ENCODE peak calls at places on chromosomes 1 and 21, in five cellular contexts. O, Z, P, W and Q are unnamed samples. For H3K27me3 and H3K36me3, the result is how much of the 10 kb centered on the place peaks cover.

GRCh38 chr1:152654110-152654509 is 9.1 kb upstream of the LCE2D start:
- DNase-seq in O (no peak), Z (peak), P (peak), W (peak), Q (peak)

GRCh38 chr1:111894497-111894896 is 95.0 kb downstream of the KCND3 start:
- DNase-seq in O (no peak), Z (no peak), P (no peak), W (no peak), Q (no peak)

GRCh38 chr1:224592636-224593579 is 23.2 kb upstream of the CNIH3 start:
- DNase-seq in O (no peak), Z (no peak), P (no peak), W (no peak), Q (no peak)

GRCh38 chr1:36523850-36524249 is 41.1 kb upstream of the CSF3R start:
- DNase-seq in O (no peak), Z (peak), P (no peak), W (no peak), Q (no peak)

GRCh38 chr1:14913475-14914155 is 239.9 kb upstream of the TMEM51 start:
- DNase-seq in O (no peak), Z (no peak), P (no peak), W (no peak), Q (no peak)

GRCh38 chr1:214525535-214526019 is 25.8 kb downstream of the PTPN14 start:
- DNase-seq in O (no peak), Z (no peak), P (no peak), W (no peak), Q (no peak)

GRCh38 chr1:157916895-157917294 is 75.3 kb upstream of the CD5L start:
- DNase-seq in O (no peak), Z (no peak), P (no peak), W (no peak), Q (no peak)

GRCh38 chr1:46034601-46035516 is 97.6 kb downstream of the PIK3R3 start:
- DNase-seq in O (no peak), Z (no peak), P (no peak), W (no peak), Q (peak)

GRCh38 chr1:109392788-109393580 is 4.7 kb downstream of the SORT1 start:
- DNase-seq in O (peak), Z (no peak), P (peak), W (peak), Q (no peak)

GRCh38 chr1:167221126-167221803 is 579 bp downstream of the POU2F1 start:
- DNase-seq in O (no peak), Z (no peak), P (no peak), W (peak), Q (peak)

GRCh38 chr1:61047061-61047460 is 35.3 kb upstream of the NFIA start:
- DNase-seq in O (no peak), Z (no peak), P (no peak), W (no peak), Q (no peak)

GRCh38 chr1:83102630-83103071 is 896.3 kb downstream of the TTLL7 start:
- DNase-seq in O (no peak), Z (no peak), P (no peak), W (peak), Q (no peak)

GRCh38 chr1:19113362-19114092 is 96.5 kb downstream of the UBR4 start:
- DNase-seq in O (no peak), Z (peak), P (peak), W (peak), Q (peak)

GRCh38 chr1:226979115-226979516 is 39.0 kb downstream of the COQ8A start:
- DNase-seq in O (no peak), Z (no peak), P (no peak), W (no peak), Q (peak)

GRCh38 chr21:14541840-14542495 is 4.1 kb downstream of the SAMSN1 start:
- DNase-seq in O (no peak), Z (no peak), P (no peak), W (no peak), Q (no peak)

GRCh38 chr1:180233191-180234011 is 3.3 kb downstream of the LHX4 start:
- DNase-seq in O (no peak), Z (no peak), P (no peak), W (no peak), Q (peak)

GRCh38 chr21:45055861-45056260 is 18.5 kb upstream of the ADARB1 start:
- DNase-seq in O (no peak), Z (no peak), P (no peak), W (no peak), Q (peak)

GRCh38 chr1:42936309-42937078 is 22.2 kb downstream of the SLC2A1 start:
- DNase-seq in O (peak), Z (no peak), P (peak), W (no peak), Q (no peak)

GRCh38 chr21:30478015-30478414 is 2.2 kb downstream of the KRTAP19-1 start:
- DNase-seq in O (no peak), Z (no peak), P (no peak), W (no peak), Q (no peak)

GRCh38 chr1:202140833-202141232 is 3.7 kb downstream of the ARL8A start:
- DNase-seq in O (no peak), Z (no peak), P (no peak), W (no peak), Q (no peak)

GRCh38 chr1:109391626-109392025 is 6.1 kb downstream of the SORT1 start:
- DNase-seq in O (no peak), Z (no peak), P (no peak), W (no peak), Q (no peak)

GRCh38 chr1:76583875-76584477 is 283.3 kb upstream of the ST6GALNAC5 start:
- DNase-seq in O (no peak), Z (no peak), P (no peak), W (no peak), Q (no peak)

GRCh38 chr1:196877964-196878363 is 9.9 kb upstream of the CFHR4 start:
- DNase-seq in O (peak), Z (peak), P (no peak), W (no peak), Q (peak)

GRCh38 chr1:165228676-165229075 is 127.8 kb downstream of the LMX1A start:
- DNase-seq in O (no peak), Z (no peak), P (no peak), W (no peak), Q (peak)

GRCh38 chr1:168287237-168287664 is 6.6 kb downstream of the TBX19 start:
- DNase-seq in O (no peak), Z (no peak), P (no peak), W (no peak), Q (no peak)

GRCh38 chr1:35279555-35279904 is 11.0 kb downstream of the ZMYM4 start:
- DNase-seq in O (no peak), Z (no peak), P (no peak), W (no peak), Q (no peak)

GRCh38 chr1:182698977-182699672 is 14.7 kb upstream of the RGS8 start:
- DNase-seq in O (no peak), Z (no peak), P (no peak), W (no peak), Q (no peak)

GRCh38 chr1:39358491-39358890 is 132.9 kb upstream of the BMP8A start:
- DNase-seq in O (no peak), Z (no peak), P (no peak), W (no peak), Q (no peak)

GRCh38 chr1:54327386-54328116 is 78.6 kb downstream of the SSBP3 start:
- DNase-seq in O (no peak), Z (no peak), P (no peak), W (peak), Q (peak)

GRCh38 chr1:50424045-50424939 is 1.0 kb upstream of the DMRTA2 start:
- DNase-seq in O (no peak), Z (no peak), P (no peak), W (peak), Q (peak)

GRCh38 chr1:1614204-1614953 is 921 bp upstream of the MIB2 start:
- DNase-seq in O (peak), Z (no peak), P (peak), W (peak), Q (no peak)

GRCh38 chr1:105686026-105686425 is 1370.4 kb upstream of the PRMT6 start:
- DNase-seq in O (no peak), Z (no peak), P (no peak), W (no peak), Q (no peak)

GRCh38 chr1:203179328-203180009 is 3.8 kb upstream of the MYBPH start:
- DNase-seq in O (no peak), Z (no peak), P (no peak), W (no peak), Q (peak)

GRCh38 chr21:39137248-39138186 is 45.7 kb downstream of the PSMG1 start:
- DNase-seq in O (no peak), Z (peak), P (no peak), W (no peak), Q (peak)

GRCh38 chr1:110608247-110608646 is 2.1 kb upstream of the KCNA2 start:
- DNase-seq in O (no peak), Z (no peak), P (no peak), W (no peak), Q (peak)
- H3K27me3 ChIP-seq in O (half or more), Z (half or more), P (under half), W (under half), Q (half or more)

DNA sequence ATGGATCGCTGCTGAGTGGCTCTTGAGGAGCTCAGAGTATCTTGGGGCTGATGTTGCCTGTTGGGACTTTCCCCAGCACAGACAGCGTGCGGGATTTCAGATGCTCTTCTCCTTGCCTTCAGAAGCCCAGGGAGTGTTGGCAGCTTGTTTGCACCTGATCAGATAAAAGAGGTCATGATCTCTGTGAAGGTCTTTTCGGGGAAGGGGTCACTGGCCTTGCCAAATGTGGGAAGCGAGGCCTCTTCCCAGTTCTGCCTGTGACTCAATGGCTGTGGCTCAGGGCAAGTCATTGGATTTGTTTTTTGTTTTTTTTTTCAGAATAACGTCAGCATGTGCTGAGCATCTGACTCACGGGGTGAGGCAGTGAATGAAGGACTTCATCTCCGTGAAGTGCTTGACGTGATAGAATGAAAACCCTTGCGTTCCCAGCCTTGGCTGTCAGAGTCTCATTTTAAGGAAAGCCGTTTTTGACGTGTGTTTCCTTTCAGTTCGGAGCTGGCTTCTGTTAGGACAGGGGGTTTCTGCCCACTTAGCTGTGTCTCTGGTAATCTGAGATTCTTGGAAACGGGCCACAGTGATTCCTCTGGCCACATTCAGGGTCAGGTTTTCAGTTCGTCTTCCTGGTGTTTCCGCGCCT is 46.7 kb downstream of the GALNT2 start:
- DNase-seq in O (no peak), Z (no peak), P (no peak), W (no peak), Q (no peak)
- H3K4me3 ChIP-seq in O (no peak), Z (no peak), P (no peak), W (no peak), Q (no peak)

GRCh38 chr21:46646541-46647154 is 11.2 kb downstream of the PRMT2 start:
- DNase-seq in O (no peak), Z (no peak), P (no peak), W (peak), Q (no peak)

GRCh38 chr21:46648539-46648938 is 13.1 kb downstream of the PRMT2 start:
- DNase-seq in O (no peak), Z (no peak), P (no peak), W (no peak), Q (no peak)

GRCh38 chr21:46651121-46651520 is 15.6 kb downstream of the PRMT2 start:
- DNase-seq in O (no peak), Z (no peak), P (no peak), W (no peak), Q (no peak)

GRCh38 chr21:46649356-46649755 is 13.9 kb downstream of the PRMT2 start:
- DNase-seq in O (no peak), Z (no peak), P (no peak), W (no peak), Q (no peak)

DNA sequence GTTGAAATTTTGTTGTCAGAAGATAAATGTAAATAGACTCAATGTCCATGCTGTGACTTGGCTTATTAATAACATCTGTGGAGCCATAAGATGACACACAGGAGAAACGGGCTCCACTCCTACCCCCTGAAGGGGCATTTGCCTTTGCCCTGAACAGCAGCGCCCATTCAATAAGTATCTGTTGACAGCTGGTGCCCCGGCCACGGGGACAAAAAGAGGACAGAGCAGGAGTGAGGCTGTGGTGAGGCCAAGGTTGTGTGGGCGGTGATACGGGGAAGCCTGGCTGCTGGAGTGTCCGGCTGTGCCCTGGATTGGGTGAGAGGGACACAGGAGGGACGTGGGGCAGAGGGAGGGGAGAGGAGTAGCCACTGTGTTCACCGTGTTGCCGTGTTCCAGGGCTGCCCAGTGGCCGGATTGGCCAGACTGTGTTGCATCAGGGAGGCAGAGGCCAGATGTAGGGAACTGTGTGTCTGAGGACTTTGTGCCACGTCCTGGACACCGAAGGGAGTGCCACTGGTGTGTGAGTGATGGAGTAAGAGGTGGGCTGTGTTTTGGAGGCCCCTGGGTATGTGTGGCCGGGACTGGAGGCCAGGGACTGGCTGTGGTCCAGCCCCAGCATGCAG is 15.1 kb downstream of the PRMT2 start:
- DNase-seq in O (no peak), Z (no peak), P (no peak), W (no peak), Q (no peak)
- H3K36me3 ChIP-seq in O (half or more), Z (half or more), P (under half), W (under half), Q (under half)

DNA sequence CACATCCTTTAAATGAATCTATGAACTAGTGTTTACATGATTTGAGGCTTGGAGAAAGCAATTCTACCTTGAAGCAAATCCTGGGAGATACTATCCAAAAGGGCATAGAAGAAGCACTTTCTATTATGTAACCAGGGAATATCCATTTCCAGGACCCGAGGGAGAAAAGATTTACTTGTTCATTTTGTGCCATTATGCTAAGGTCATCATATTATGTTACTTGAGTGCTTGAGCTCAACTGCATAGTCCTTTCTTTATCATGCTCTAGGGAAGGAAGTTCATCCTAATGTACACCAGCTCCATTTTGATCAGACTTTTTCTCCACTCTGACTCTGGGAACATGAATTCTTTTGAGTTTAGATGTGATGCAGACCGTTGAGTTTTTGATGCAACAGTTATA is 188.6 kb upstream of the SNX7 start:
- DNase-seq in O (no peak), Z (no peak), P (no peak), W (no peak), Q (no peak)
- H3K27me3 ChIP-seq in O (under half), Z (under half), P (under half), W (under half), Q (under half)

DNA sequence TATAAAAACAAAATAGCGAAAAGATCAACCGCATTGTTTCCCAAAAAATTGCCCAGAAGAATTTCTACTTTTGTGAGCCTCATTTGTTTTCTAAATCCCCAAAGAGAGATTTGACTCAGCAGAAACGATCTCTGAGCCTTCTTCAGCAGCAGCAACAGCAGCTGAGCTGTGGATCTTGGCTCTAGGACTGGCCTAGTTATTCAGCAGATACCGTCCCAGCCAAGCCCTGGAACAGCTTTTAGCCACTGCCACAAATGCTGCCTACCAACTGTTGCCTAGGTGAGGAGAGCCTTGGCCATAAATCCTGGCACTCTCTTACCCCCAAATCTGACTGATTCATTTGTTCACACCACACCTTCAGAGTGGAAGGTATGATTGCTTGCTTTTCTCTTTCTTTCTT is 320.1 kb downstream of the TGFB2 start:
- DNase-seq in O (no peak), Z (no peak), P (no peak), W (no peak), Q (no peak)
- H3K4me3 ChIP-seq in O (no peak), Z (no peak), P (no peak), W (no peak), Q (no peak)

GRCh38 chr1:21220815-21221214 is 44.1 kb upstream of the EIF4G3 start:
- DNase-seq in O (no peak), Z (no peak), P (no peak), W (no peak), Q (no peak)
- H3K36me3 ChIP-seq in O (under half), Z (half or more), P (under half), W (under half), Q (under half)

GRCh38 chr1:23485002-23485332 is 988 bp upstream of the ASAP3 start:
- DNase-seq in O (no peak), Z (no peak), P (no peak), W (no peak), Q (no peak)
- H3K27me3 ChIP-seq in O (under half), Z (under half), P (under half), W (under half), Q (under half)

DNA sequence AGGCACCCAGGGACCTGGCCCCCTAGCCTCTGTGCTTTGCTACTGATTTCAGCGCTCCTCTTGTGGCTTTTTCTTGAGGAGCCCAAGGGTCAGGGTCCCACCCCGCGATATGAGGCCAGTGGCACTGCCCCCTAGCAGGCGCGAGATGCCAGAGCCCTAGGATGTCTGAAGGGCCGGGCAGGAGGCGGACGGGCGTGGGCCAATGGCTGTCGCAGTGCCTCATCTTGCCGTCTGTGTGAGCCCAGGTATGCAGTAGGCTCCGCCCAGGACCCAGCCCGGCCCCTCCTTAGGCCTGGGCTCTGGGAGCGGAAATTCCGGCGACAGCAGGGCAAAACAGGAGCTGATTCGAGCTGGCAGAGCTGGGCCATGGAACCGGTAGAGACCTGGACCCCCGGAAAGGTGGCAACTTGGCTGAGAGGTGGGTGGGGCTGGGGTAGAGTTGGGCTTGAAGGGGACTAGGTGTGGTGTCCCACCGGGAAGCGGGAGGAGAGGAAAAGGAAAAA is at the start of gene CNKSR1:
- DNase-seq in O (peak), Z (peak), P (peak), W (no peak), Q (peak)
- H3K4me3 ChIP-seq in O (peak), Z (peak), P (peak), W (no peak), Q (peak)

GRCh38 chr1:222555992-222556615 is 8.2 kb upstream of the HHIPL2 start:
- DNase-seq in O (no peak), Z (no peak), P (peak), W (no peak), Q (no peak)

GRCh38 chr1:222557148-222557547 is 9.2 kb upstream of the HHIPL2 start:
- DNase-seq in O (no peak), Z (no peak), P (no peak), W (no peak), Q (no peak)

GRCh38 chr1:222557574-222557973 is 9.7 kb upstream of the HHIPL2 start:
- DNase-seq in O (no peak), Z (no peak), P (no peak), W (no peak), Q (no peak)

GRCh38 chr1:222561656-222562055 is 13.8 kb upstream of the HHIPL2 start:
- DNase-seq in O (no peak), Z (no peak), P (no peak), W (no peak), Q (no peak)
- H3K36me3 ChIP-seq in O (under half), Z (half or more), P (under half), W (under half), Q (under half)